ENCODE peak calls at places on chromosome 19, in four cellular contexts. E, Y, H and B are unnamed samples.

GRCh38 chr19:15249912-15250634 is 17.8 kb upstream of the EPHX3 start:
- DNase-seq in E (no peak), Y (no peak), H (no peak), B (peak; percentile 78)

GRCh38 chr19:35206379-35206778 is 22.2 kb downstream of the FAM187B start:
- DNase-seq in E (peak; percentile 23), Y (no peak), H (no peak), B (no peak)

GRCh38 chr19:3386447-3387234 is 20.3 kb downstream of the NFIC start:
- DNase-seq in E (no peak), Y (no peak), H (no peak), B (no peak)

GRCh38 chr19:41967056-41967783 is 8.1 kb upstream of the RABAC1 start:
- DNase-seq in E (no peak), Y (no peak), H (no peak), B (no peak)

GRCh38 chr19:2917275-2918184 is 16.8 kb downstream of the ZNF57 start:
- DNase-seq in E (no peak), Y (no peak), H (no peak), B (no peak)

GRCh38 chr19:22595918-22596341 is 38.2 kb upstream of the ZNF492 start:
- DNase-seq in E (no peak), Y (no peak), H (no peak), B (peak; percentile 81)

GRCh38 chr19:277581-278165 is 13.5 kb downstream of the PLPP2 start:
- DNase-seq in E (no peak), Y (no peak), H (no peak), B (no peak)

GRCh38 chr19:1469200-1469935 is 9.6 kb downstream of the C19orf25 start:
- DNase-seq in E (no peak), Y (peak; percentile 45), H (no peak), B (no peak)

GRCh38 chr19:16324384-16325160 is at the start of gene KLF2:
- DNase-seq in E (peak; percentile 92), Y (peak; percentile 90), H (peak; percentile 81), B (peak; percentile 89)

GRCh38 chr19:2775556-2776430 is 7.3 kb downstream of the SGTA start:
- DNase-seq in E (peak; percentile 47), Y (no peak), H (no peak), B (peak; percentile 42)

GRCh38 chr19:5016781-5017180 is 47.9 kb downstream of the KDM4B start:
- DNase-seq in E (no peak), Y (no peak), H (no peak), B (no peak)

GRCh38 chr19:58336216-58336615 is 9.4 kb downstream of the ZSCAN22 start:
- DNase-seq in E (no peak), Y (no peak), H (no peak), B (no peak)

GRCh38 chr19:29512748-29513147 is 13.0 kb upstream of the VSTM2B start:
- DNase-seq in E (no peak), Y (no peak), H (no peak), B (no peak)

GRCh38 chr19:17807731-17808316 is 12.9 kb downstream of the B3GNT3 start:
- DNase-seq in E (peak; percentile 31), Y (no peak), H (no peak), B (no peak)

GRCh38 chr19:42548545-42548944 is 20.3 kb upstream of the CEACAM1 start:
- DNase-seq in E (no peak), Y (no peak), H (no peak), B (no peak)

GRCh38 chr19:40668991-40669614 is 21.3 kb downstream of the NUMBL start:
- DNase-seq in E (no peak), Y (no peak), H (no peak), B (no peak)

GRCh38 chr19:57803265-57803593 is 11.5 kb downstream of the ZNF552 start:
- DNase-seq in E (no peak), Y (no peak), H (no peak), B (no peak)

GRCh38 chr19:3809881-3810707 is 23.9 kb upstream of the MATK start:
- DNase-seq in E (no peak), Y (no peak), H (no peak), B (no peak)

GRCh38 chr19:52535831-52536800 is 8.6 kb downstream of the ZNF808 start:
- DNase-seq in E (peak; percentile 88), Y (no peak), H (peak; percentile 80), B (peak; percentile 91)

GRCh38 chr19:52638601-52639000 is 446 bp upstream of the ZNF83 start:
- DNase-seq in E (no peak), Y (no peak), H (no peak), B (peak; percentile 20)

GRCh38 chr19:342801-343421 is 1.7 kb downstream of the MIER2 start:
- DNase-seq in E (no peak), Y (peak; percentile 82), H (no peak), B (peak; percentile 76)

DNA sequence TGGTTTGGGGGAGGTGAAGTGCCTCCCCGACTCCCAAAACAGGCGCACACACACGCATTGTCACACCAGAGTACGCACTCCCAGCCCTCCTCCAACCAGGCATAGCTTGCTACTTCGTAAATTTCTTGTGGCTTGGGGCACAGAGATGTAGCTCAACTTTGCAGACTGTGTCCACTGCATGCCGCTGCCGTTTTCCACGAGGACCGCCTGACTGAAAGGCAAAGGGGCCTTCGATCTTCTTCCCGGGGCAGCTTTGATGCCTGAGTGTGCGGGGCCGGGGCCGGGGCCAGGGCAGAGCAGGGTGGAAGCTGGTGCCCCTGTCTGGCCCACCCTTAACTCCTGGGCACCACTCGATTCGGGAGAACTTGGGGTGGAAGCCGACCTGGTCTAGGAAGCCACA is 5.7 kb upstream of the TSHZ3 start:
- DNase-seq in E (no peak), Y (no peak), H (no peak), B (no peak)
- H3K27me3 ChIP-seq in E (peaks cover 56% of the 10 kb centered on the region), Y (no peaks in the 10 kb centered on the region), H (no peaks in the 10 kb centered on the region), B (no peaks in the 10 kb centered on the region)

DNA sequence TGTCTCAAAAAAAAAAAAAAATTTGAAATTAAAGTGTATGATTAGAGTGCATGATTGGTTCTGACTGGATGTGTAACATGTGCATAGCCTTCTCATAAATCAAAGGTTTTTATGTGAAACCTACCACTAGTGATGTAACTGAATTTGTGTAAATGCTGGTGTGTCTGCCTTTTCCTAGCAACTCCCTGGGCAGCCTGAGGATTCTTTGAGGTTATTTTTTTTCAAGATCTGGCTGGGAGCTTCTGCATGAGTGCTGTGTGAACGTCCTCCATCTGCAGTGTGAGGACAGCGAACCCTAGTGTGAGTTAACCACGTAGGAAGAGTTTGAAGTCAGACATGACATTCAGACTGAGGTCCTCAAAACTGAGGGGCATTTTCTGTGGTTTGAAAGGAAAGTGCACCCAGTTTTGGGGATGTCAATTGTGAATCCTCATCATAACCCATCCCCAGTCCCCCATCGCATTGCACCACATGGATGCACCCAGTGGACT is 39.9 kb downstream of the DPRX start:
- DNase-seq in E (no peak), Y (no peak), H (no peak), B (no peak)
- H3K27me3 ChIP-seq in E (no peaks in the 10 kb centered on the region), Y (peaks cover 13% of the 10 kb centered on the region), H (no peaks in the 10 kb centered on the region), B (no peaks in the 10 kb centered on the region)

GRCh38 chr19:12991296-12991695 is 4.0 kb upstream of the NFIX start:
- DNase-seq in E (no peak), Y (no peak), H (no peak), B (no peak)

GRCh38 chr19:12994701-12995595 is at the start of gene NFIX:
- DNase-seq in E (peak; percentile 27), Y (peak; percentile 69), H (no peak), B (peak; percentile 86)

GRCh38 chr19:12993562-12993961 is 1.7 kb upstream of the NFIX start:
- DNase-seq in E (no peak), Y (no peak), H (no peak), B (no peak)

GRCh38 chr19:12990853-12991252 is 4.4 kb upstream of the NFIX start:
- DNase-seq in E (no peak), Y (no peak), H (no peak), B (no peak)

DNA sequence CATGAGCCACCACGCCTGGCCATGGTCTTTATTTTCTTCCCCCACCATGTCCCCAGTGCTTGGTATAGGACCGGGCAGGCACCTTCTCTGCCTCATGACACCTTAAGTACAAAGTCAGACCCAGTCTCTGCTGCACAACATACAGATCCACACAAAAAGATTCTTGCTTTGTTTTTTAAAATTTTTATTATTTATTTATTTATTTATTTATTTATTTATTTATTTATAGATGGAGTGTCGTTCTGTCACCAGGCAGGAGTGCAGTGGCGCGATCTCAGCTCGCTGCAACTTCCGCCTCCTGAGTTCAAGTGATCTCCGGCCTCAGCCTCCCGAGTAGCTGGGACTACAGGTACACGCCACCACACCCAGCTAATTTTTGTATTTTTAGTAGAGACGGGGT is 2.5 kb upstream of the NFIX start:
- DNase-seq in E (no peak), Y (no peak), H (no peak), B (no peak)
- H3K27me3 ChIP-seq in E (no peaks in the 10 kb centered on the region), Y (no peaks in the 10 kb centered on the region), H (no peaks in the 10 kb centered on the region), B (no peaks in the 10 kb centered on the region)

DNA sequence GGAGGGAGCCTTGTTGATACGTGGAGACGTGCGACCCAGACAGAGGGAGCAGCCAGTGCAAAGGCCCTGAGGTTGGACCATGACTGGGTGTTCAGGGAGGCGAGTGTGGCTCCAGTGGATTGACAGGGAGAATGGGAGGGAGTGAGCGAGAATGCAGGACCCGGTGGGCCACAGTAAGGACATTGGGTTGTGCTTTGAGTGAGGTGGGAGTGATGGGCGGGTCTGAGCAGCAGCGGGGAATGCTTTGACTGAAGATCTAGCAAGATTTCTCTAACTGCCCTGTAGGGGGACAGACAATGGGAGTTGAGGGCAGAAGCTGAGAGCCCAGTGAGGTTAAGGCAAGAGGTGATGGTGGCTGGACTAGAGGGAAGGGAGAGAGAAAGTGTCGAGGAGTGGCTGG is 7.7 kb upstream of the NANOS2 start:
- DNase-seq in E (no peak), Y (peak; percentile 11), H (no peak), B (no peak)
- H3K27me3 ChIP-seq in E (no peaks in the 10 kb centered on the region), Y (no peaks in the 10 kb centered on the region), H (no peaks in the 10 kb centered on the region), B (no peaks in the 10 kb centered on the region)

GRCh38 chr19:54035215-54036178 is 28.2 kb downstream of the VSTM1 start:
- DNase-seq in E (no peak), Y (peak; percentile 91), H (no peak), B (no peak)

GRCh38 chr19:54024660-54025059 is 33.2 kb downstream of the CACNG6 start:
- DNase-seq in E (no peak), Y (peak; percentile 90), H (no peak), B (no peak)

GRCh38 chr19:54026656-54027055 is 35.2 kb downstream of the CACNG6 start:
- DNase-seq in E (no peak), Y (no peak), H (no peak), B (no peak)

GRCh38 chr19:54030895-54031586 is 32.7 kb downstream of the VSTM1 start:
- DNase-seq in E (no peak), Y (peak; percentile 72), H (no peak), B (no peak)

GRCh38 chr19:54029930-54030490 is 33.7 kb downstream of the VSTM1 start:
- DNase-seq in E (peak; percentile 39), Y (peak; percentile 94), H (peak; percentile 34), B (peak; percentile 48)
- H3K27me3 ChIP-seq in E (no peaks in the 10 kb centered on the region), Y (no peaks in the 10 kb centered on the region), H (peaks cover 2% of the 10 kb centered on the region), B (peaks cover 20% of the 10 kb centered on the region)

DNA sequence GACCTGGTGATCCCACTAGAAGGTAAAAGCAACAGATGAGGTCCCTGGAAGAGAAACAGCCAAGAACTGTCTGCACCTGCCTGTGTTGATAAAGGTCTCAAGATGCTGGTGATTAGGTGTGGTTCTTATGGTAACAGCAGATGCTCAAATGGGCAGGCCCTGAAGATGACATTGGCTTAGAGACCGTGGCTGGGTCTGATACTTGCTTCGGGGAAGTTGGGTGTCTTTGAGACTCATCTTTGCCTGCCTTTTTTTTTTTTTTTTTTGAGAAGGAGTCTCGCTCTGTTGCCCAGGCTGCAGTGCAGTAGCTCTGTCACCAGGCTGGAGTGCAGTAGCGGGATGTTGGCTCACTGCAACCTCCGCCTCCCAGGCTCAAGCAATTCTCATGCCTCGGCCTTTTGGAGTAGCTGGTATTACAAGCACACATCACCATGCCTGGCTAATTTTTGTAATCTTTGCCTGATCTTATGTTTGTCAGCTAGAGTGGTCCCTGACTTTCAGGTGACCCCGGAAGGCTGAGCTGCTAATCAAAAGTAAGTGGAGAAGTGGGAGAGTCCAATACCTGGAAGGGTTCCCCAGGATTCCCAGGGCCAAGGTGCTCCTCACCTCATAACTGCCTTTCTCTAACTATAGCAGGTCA is 7.9 kb downstream of the SLC25A23 start:
- DNase-seq in E (no peak), Y (no peak), H (no peak), B (no peak)
- H3K27me3 ChIP-seq in E (no peaks in the 10 kb centered on the region), Y (no peaks in the 10 kb centered on the region), H (no peaks in the 10 kb centered on the region), B (no peaks in the 10 kb centered on the region)